ENCODE peak calls at places on chromosome 10, in four cellular contexts. M is LoVo; K is occipital lobe; E is stimulated activated CD4-positive, alpha-beta T cell treated with anti-CD3 and anti-CD28 coated beads, Interleukin-1b, Interleukin-23, amount 100 ng/mL, for 4 hours. W is an unnamed sample.

GRCh38 chr10:32204606-32205005 is 142.4 kb downstream of the EPC1 start:
- DNase-seq in K (no peak), E (no peak), M (no peak), W (no peak)

GRCh38 chr10:74282853-74283205 is 131.8 kb downstream of the ADK start:
- DNase-seq in K (no peak), M (no peak), E (no peak), W (no peak)

GRCh38 chr10:62778125-62778524 is 26.4 kb upstream of the ADO start:
- DNase-seq in M (no peak), E (no peak), K (no peak), W (no peak)

GRCh38 chr10:4294996-4295792 is 510.2 kb upstream of the KLF6 start:
- DNase-seq in E (no peak), K (no peak), M (no peak), W (no peak)

GRCh38 chr10:95485445-95485844 is 75.7 kb downstream of the SORBS1 start:
- DNase-seq in M (no peak), K (no peak), E (no peak), W (no peak)

GRCh38 chr10:28686835-28687682 is 9.7 kb downstream of the BAMBI start:
- DNase-seq in E (no peak), K (no peak), M (no peak), W (no peak)

GRCh38 chr10:61332506-61332905 is 120.7 kb downstream of the TMEM26 start:
- DNase-seq in E (no peak), K (no peak), M (no peak), W (no peak)

GRCh38 chr10:78780551-78780961 is 288.2 kb upstream of the ZMIZ1 start:
- DNase-seq in M (no peak), K (no peak), E (no peak), W (no peak)